ENCODE peak calls at places on chromosomes 11 and 22, in ten cellular contexts. O is cardiac muscle cell; Z is neural progenitor cell; U is endodermal cell; T is CD4-positive, alpha-beta memory T cell; N is ovary; C is H9; H is fibroblast of lung; Y is upper lobe of right lung; X is uterus. W is an unnamed sample.
A peak's percentile ranks its signal among the peaks of the same experiment; 100 is the strongest.

GRCh38 chr11:114166897-114167323 is 107.4 kb downstream of the ZBTB16 start:
- DNase-seq in U (no peak), Z (no peak), O (peak; percentile 94), Y (no peak), T (peak; percentile 50), H (peak; percentile 84), N (no peak), C (no peak), X (no peak), W (no peak)

GRCh38 chr11:14373941-14374646 is 15.1 kb upstream of the RRAS2 start:
- DNase-seq in C (no peak), H (peak; percentile 80), U (peak; percentile 34), N (no peak), X (no peak), Z (no peak), Y (no peak), O (peak; percentile 74), T (no peak), W (no peak)

GRCh38 chr22:31891366-31892079 is 52.8 kb upstream of the YWHAH start:
- DNase-seq in U (no peak), T (no peak), H (peak; percentile 82), O (peak; percentile 41), N (no peak), Z (peak; percentile 18), Y (no peak), X (no peak), C (no peak), W (no peak)

GRCh38 chr22:23404689-23405365 is 175.3 kb downstream of the IGLL1 start:
- DNase-seq in U (peak; percentile 77), T (no peak), X (no peak), H (no peak), Z (peak; percentile 53), N (peak; percentile 72), O (peak; percentile 48), Y (no peak), C (peak; percentile 39), W (peak; percentile 82)

GRCh38 chr22:37141476-37141875 is 8.2 kb downstream of the IL2RB start:
- DNase-seq in Y (no peak), U (no peak), N (no peak), Z (no peak), T (no peak), H (no peak), O (no peak), X (no peak), C (no peak), W (no peak)

GRCh38 chr11:28836285-28837081 is 728.3 kb downstream of the METTL15 start:
- DNase-seq in T (no peak), U (no peak), C (no peak), O (peak; percentile 95), H (peak; percentile 100), N (no peak), Z (peak; percentile 66), X (no peak), Y (no peak), W (peak; percentile 46)

GRCh38 chr11:101907826-101908225 is 7.0 kb upstream of the CEP126 start:
- DNase-seq in H (no peak), O (no peak), Y (no peak), T (no peak), C (no peak), U (no peak), Z (no peak), N (no peak), X (no peak), W (no peak)

GRCh38 chr11:87361891-87362290 is 324.2 kb downstream of the TMEM135 start:
- DNase-seq in Y (no peak), O (no peak), Z (no peak), H (no peak), N (no peak), C (no peak), U (no peak), X (no peak), T (no peak), W (no peak)

DNA sequence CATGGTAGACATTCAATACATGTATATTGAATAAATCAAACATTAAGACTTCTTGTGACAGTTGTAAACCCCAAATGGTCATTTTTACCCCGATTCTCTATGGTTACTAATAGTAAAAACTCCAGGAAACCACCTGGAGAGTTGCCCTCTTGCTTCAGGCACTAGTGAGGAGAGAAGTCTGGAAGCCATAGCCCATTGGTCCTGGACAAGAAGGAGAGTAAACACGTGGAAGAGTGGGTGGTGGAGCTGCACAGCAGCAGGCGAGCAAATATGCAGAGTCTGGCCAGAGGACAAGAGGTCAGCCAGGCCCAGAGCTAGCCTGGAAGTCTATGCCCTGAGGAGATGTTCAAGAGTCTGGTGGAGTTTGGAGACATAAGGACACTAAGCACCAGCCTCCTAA is 17.7 kb downstream of the DCHS1 start:
- DNase-seq in X (peak; percentile 67), T (no peak), O (peak; percentile 48), N (peak; percentile 66), U (no peak), Z (no peak), C (no peak), Y (no peak), H (peak; percentile 80), W (no peak)
- H3K4me1 ChIP-seq in X (peaks cover 18% of the 10 kb centered on the region), T (no peaks in the 10 kb centered on the region), O (peaks cover 8% of the 10 kb centered on the region), N (peaks cover 10% of the 10 kb centered on the region), U (no peaks in the 10 kb centered on the region), Z (no peaks in the 10 kb centered on the region), C (no peaks in the 10 kb centered on the region), Y (peaks cover 35% of the 10 kb centered on the region), H (peaks cover 12% of the 10 kb centered on the region), W (peaks cover 16% of the 10 kb centered on the region)

DNA sequence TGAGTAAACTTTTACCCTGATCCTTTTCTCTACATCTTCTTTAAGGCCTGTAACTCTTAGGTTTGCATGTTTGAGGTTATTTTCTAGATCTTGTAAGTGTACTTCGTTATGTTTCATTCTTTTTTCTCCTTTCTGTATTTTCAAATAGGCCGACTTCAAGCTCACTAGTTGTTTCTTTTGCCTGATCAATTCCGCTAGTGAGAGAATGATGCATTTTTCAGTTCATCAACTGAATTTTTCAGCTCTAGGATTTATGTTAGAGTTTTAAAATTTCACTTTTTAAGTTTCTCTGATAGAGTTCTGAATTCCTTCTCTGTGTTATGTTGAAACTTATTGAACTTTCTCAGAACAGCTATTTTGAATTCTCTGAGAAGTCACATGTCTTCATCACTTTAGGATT is 55.5 kb upstream of the NARS2 start:
- DNase-seq in X (no peak), U (no peak), Y (no peak), Z (no peak), N (no peak), C (no peak), O (no peak), H (no peak), T (no peak), W (no peak)
- H3K9me3 ChIP-seq in X (no peaks in the 10 kb centered on the region), U (peaks cover 38% of the 10 kb centered on the region), Y (no peaks in the 10 kb centered on the region), Z (peaks cover 13% of the 10 kb centered on the region), N (no peaks in the 10 kb centered on the region), C (no peaks in the 10 kb centered on the region), O (no peaks in the 10 kb centered on the region), H (no peaks in the 10 kb centered on the region), T (no peaks in the 10 kb centered on the region), W (peaks cover 19% of the 10 kb centered on the region)

GRCh38 chr11:46367916-46368267 is 13.6 kb upstream of the MDK start:
- DNase-seq in Z (no peak), X (no peak), H (no peak), O (no peak), N (no peak), T (no peak), U (no peak), Y (no peak), C (no peak), W (no peak)

GRCh38 chr11:46367244-46367915 is 14.1 kb upstream of the MDK start:
- DNase-seq in N (peak; percentile 84), Z (peak; percentile 84), H (peak; percentile 26), C (peak; percentile 82), O (peak; percentile 63), X (peak; percentile 72), T (peak; percentile 74), Y (peak; percentile 84), U (peak; percentile 93), W (no peak)

GRCh38 chr11:46364791-46365190 is 16.7 kb upstream of the MDK start:
- DNase-seq in Y (no peak), C (no peak), T (no peak), O (no peak), N (no peak), X (no peak), Z (no peak), U (no peak), H (no peak), W (no peak)

GRCh38 chr11:46366661-46367161 is 14.8 kb upstream of the MDK start:
- DNase-seq in C (no peak), Y (no peak), O (no peak), T (no peak), U (no peak), N (no peak), Z (no peak), H (no peak), X (no peak), W (no peak)

DNA sequence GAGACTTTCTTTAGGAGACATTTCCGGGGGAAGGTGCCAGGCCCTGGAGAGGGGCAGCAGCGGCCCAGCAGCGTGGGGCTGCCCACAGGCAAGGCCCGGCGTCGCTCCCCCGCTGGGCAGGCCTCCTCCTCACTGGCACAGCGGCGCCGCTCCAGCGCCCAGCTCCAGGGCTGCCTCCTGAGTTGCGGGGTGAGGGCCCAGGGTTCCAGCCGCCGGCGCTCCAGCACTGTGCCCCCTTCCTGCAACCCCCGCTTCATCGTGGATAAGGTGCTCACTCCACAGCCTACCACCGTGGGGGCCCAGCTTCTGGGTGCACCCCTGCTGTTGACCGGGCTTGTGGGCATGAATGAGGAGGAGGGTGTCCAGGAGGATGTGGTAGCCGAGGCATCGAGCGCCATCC is 15.2 kb upstream of the MDK start:
- DNase-seq in U (no peak), C (no peak), O (no peak), X (no peak), Z (no peak), N (no peak), Y (no peak), T (no peak), H (no peak), W (no peak)
- H3K4me1 ChIP-seq in U (peaks cover 4% of the 10 kb centered on the region), C (peaks cover 3% of the 10 kb centered on the region), O (peaks cover 32% of the 10 kb centered on the region), X (no peaks in the 10 kb centered on the region), Z (peaks cover 33% of the 10 kb centered on the region), N (peaks cover 10% of the 10 kb centered on the region), Y (peaks cover 32% of the 10 kb centered on the region), T (peaks cover 66% of the 10 kb centered on the region), H (peaks cover 24% of the 10 kb centered on the region), W (peaks cover 6% of the 10 kb centered on the region)

GRCh38 chr11:134468796-134469195 is 56.8 kb upstream of the B3GAT1 start:
- DNase-seq in X (no peak), Y (no peak), T (no peak), Z (no peak), O (no peak), N (no peak), U (no peak), H (no peak), C (no peak), W (no peak)

GRCh38 chr11:134469627-134470026 is 57.6 kb upstream of the B3GAT1 start:
- DNase-seq in C (no peak), H (no peak), Z (no peak), O (no peak), Y (no peak), X (no peak), N (no peak), U (no peak), T (peak; percentile 0), W (peak; percentile 38)

GRCh38 chr11:134466909-134467567 is 55.0 kb upstream of the B3GAT1 start:
- DNase-seq in O (no peak), T (no peak), Y (no peak), H (no peak), N (no peak), X (no peak), Z (no peak), U (no peak), C (no peak), W (peak; percentile 39)

GRCh38 chr11:134466035-134466908 is 54.2 kb upstream of the B3GAT1 start:
- DNase-seq in C (peak; percentile 66), H (no peak), Z (peak; percentile 76), T (no peak), X (no peak), Y (no peak), O (no peak), U (peak; percentile 85), N (no peak), W (no peak)

GRCh38 chr11:134468081-134468668 is 56.1 kb upstream of the B3GAT1 start:
- DNase-seq in Z (no peak), N (no peak), X (no peak), U (no peak), H (no peak), T (no peak), Y (peak; percentile 55), O (no peak), C (no peak), W (no peak)
- H3K9me3 ChIP-seq in Z (no peaks in the 10 kb centered on the region), N (no peaks in the 10 kb centered on the region), X (no peaks in the 10 kb centered on the region), U (no peaks in the 10 kb centered on the region), H (no peaks in the 10 kb centered on the region), T (no peaks in the 10 kb centered on the region), Y (no peaks in the 10 kb centered on the region), O (no peaks in the 10 kb centered on the region), C (no peaks in the 10 kb centered on the region), W (no peaks in the 10 kb centered on the region)

W was measured in Caco-2.